ENCODE peak calls at places on chromosomes 1 and 21, in five cellular contexts. A is keratinocyte, U is lower leg skin, M is B cell, B is NB4. C is an unnamed sample.

GRCh38 chr1:211035821-211036380 is 98.0 kb downstream of the KCNH1 start:
- DNase-seq in A (no peak), U (no peak), M (no peak), B (no peak), C (no peak)

GRCh38 chr1:2866415-2867086 is 65.1 kb upstream of the TTC34 start:
- DNase-seq in A (no peak), U (no peak), M (no peak), B (no peak), C (no peak)

GRCh38 chr1:218741852-218742251 is 396.7 kb downstream of the TGFB2 start:
- DNase-seq in A (no peak), U (no peak), M (no peak), B (no peak), C (no peak)

GRCh38 chr1:206477581-206478380 is 7.5 kb downstream of the IKBKE start:
- DNase-seq in A (no peak), U (no peak), M (no peak), B (no peak), C (no peak)

GRCh38 chr1:159261726-159262494 is 40.2 kb upstream of the FCER1A start:
- DNase-seq in A (peak; percentile 17), U (no peak), M (no peak), B (no peak), C (no peak)

GRCh38 chr1:223260712-223261111 is 103.3 kb downstream of the SUSD4 start:
- DNase-seq in A (no peak), U (no peak), M (no peak), B (no peak), C (no peak)

GRCh38 chr1:170074250-170075157 is at the start of gene KIFAP3:
- DNase-seq in A (peak; percentile 95), U (peak; percentile 96), M (peak; percentile 98), B (peak; percentile 98), C (peak; percentile 90)

GRCh38 chr1:47794530-47794929 is 202.7 kb downstream of the TRABD2B start:
- DNase-seq in A (no peak), U (no peak), M (no peak), B (no peak), C (no peak)

GRCh38 chr1:39352881-39353280 is 138.6 kb upstream of the BMP8A start:
- DNase-seq in A (no peak), U (no peak), M (no peak), B (no peak), C (no peak)

GRCh38 chr1:220189750-220190347 is 82.4 kb downstream of the RAB3GAP2 start:
- DNase-seq in A (no peak), U (no peak), M (peak; percentile 12), B (peak; percentile 41), C (peak; percentile 23)
- TF ChIP-seq CTCF in A (peak; percentile 25), U (no peak), M (peak; percentile 71), B (peak; percentile 23), C (peak; percentile 26)

DNA sequence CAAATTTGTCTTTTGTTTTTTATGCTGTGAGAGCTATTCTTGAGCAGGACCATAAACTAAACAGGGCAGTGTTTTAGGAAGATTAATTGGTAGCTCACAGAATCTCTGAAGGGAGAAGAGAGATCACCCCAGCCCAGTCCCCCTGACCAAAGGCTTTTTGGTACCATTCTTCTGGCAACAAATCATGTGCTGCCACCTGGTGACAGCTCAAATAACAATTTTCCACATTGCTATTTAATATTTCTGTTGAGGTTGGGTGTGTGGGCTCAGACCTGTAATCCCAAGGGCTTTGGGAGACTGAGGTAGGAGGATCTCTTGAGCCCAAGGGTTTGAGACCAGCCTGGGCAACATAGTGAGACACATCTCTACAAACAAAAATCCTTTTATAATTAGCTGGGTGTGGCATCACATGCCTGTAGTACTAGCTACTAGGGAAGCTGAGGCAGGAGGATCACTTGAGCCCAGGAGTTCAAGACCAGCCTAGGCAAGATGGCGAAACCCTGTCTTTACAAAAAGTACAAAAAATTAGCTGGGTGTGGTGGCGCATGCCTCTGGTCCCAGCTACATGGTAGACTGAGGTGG is 2.2 kb upstream of the TESK2 start:
- DNase-seq in A (no peak), U (peak; percentile 61), M (peak; percentile 75), B (peak; percentile 77), C (peak; percentile 61)
- TF ChIP-seq CTCF in A (peak; percentile 41), U (no peak), M (peak; percentile 83), B (peak; percentile 35), C (peak; percentile 34)

GRCh38 chr1:82019512-82019911 is 218.8 kb downstream of the ADGRL2 start:
- DNase-seq in A (no peak), U (no peak), M (no peak), B (no peak), C (no peak)

GRCh38 chr1:82013702-82014101 is 213.0 kb downstream of the ADGRL2 start:
- DNase-seq in A (no peak), U (no peak), M (no peak), B (no peak), C (no peak)

GRCh38 chr1:82018319-82018718 is 217.6 kb downstream of the ADGRL2 start:
- DNase-seq in A (no peak), U (no peak), M (no peak), B (no peak), C (no peak)

GRCh38 chr1:82015444-82015843 is 214.7 kb downstream of the ADGRL2 start:
- DNase-seq in A (no peak), U (no peak), M (no peak), B (no peak), C (no peak)
- TF ChIP-seq CTCF in A (no peak), U (no peak), M (no peak), B (no peak), C (no peak)

GRCh38 chr21:37546299-37546908 is 179.8 kb downstream of the DYRK1A start:
- DNase-seq in A (no peak), U (no peak), M (no peak), B (no peak), C (no peak)
- TF ChIP-seq CTCF in A (no peak), U (no peak), M (no peak), B (no peak), C (no peak)

DNA sequence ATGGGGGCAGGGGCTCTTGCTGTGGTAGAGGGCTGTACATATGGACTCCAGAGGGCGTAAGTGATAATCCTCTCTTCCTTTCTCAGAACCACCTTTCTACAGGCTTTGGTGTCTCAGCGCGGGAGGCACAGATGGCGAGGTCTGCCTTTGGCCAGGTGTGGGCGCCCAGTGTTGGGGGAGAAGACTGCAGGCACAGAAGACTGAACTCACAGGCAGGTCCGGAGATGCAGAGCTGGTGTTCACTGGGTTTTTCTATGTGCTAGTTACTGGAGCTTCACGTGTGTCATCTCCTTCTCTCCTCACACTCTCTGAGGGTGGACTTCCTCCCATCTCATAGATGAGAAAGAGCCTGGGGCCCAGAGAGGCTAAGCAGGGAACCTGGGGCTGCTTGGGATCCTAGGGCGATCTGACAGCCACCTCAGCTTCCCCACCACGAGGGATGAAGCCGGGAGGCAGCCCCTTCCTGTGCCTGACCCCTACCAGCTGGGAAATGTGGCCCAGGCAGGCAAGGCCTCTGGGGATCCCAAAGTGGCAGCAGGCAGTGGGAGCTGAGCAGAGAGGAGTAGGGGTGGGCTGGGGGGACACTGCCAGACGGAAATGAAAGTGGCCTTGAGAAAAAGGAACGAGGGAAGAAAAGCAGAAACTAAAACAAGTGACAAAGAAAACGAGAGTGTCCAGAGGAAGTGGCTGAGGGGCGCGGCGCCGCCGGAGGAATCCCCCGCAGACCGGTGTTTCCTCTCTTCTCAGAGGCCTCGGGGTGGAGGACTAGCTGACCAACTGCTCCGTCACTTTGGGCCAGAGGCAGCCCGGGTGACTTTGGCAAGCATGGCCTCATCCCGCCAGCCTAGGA is 191.6 kb downstream of the HIVEP3 start:
- DNase-seq in A (no peak), U (peak; percentile 62), M (peak; percentile 82), B (peak; percentile 90), C (peak; percentile 78)
- TF ChIP-seq CTCF in A (no peak), U (no peak), M (peak; percentile 53), B (peak; percentile 16), C (peak; percentile 7)

GRCh38 chr1:45834689-45835088 is 31.3 kb downstream of the MAST2 start:
- DNase-seq in A (no peak), U (no peak), M (no peak), B (no peak), C (no peak)
- TF ChIP-seq CTCF in A (no peak), U (no peak), M (no peak), B (no peak), C (no peak)

DNA sequence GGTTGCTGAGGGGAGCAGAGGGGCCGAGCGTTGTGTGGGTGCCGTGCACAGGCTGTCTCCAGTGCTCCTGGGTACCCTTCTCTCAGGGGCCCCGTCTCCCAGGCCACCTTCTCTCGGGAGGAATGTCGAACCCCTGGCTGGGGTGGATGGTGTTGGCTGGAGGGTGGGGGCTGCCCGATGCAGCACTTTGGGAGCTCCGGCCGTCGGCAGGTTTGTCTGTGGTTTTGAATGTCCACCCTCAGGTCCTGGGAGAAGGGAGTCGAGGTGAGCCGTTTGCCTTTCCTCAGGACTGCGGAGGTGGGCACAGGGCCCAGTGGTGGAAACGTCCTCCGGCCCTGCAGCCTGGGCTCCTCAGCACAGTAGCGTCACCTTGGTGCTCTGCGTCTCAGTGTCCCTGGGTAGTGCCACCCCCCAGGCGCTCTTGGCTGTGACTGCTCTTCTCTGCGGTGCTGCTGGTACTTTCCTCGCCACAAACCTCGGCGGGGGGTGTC is 14.5 kb downstream of the SLX9 start:
- DNase-seq in A (no peak), U (no peak), M (no peak), B (no peak), C (no peak)
- TF ChIP-seq CTCF in A (no peak), U (no peak), M (no peak), B (no peak), C (no peak)

GRCh38 chr1:26861889-26862371 is 1.0 kb upstream of the SFN start:
- DNase-seq in A (no peak), U (no peak), M (no peak), B (no peak), C (no peak)

GRCh38 chr1:26863677-26864060 is 720 bp downstream of the SFN start:
- DNase-seq in A (no peak), U (no peak), M (no peak), B (no peak), C (no peak)

GRCh38 chr1:26862781-26863676 is at the start of gene SFN:
- DNase-seq in A (peak; percentile 99), U (peak; percentile 76), M (peak; percentile 42), B (peak; percentile 36), C (peak; percentile 57)

GRCh38 chr1:26861286-26861701 is 1.7 kb upstream of the SFN start:
- DNase-seq in A (no peak), U (no peak), M (no peak), B (peak; percentile 20), C (no peak)

GRCh38 chr1:26864610-26865480 is 1.9 kb downstream of the SFN start:
- DNase-seq in A (no peak), U (peak; percentile 96), M (peak; percentile 97), B (peak; percentile 98), C (peak; percentile 97)
- TF ChIP-seq CTCF in A (peak; percentile 3), U (no peak), M (no peak), B (no peak), C (no peak)

GRCh38 chr1:231062500-231063270 is 22.6 kb upstream of the FAM89A start:
- DNase-seq in A (no peak), U (no peak), M (no peak), B (no peak), C (no peak)
- TF ChIP-seq CTCF in A (no peak), U (no peak), M (no peak), B (no peak), C (no peak)

DNA sequence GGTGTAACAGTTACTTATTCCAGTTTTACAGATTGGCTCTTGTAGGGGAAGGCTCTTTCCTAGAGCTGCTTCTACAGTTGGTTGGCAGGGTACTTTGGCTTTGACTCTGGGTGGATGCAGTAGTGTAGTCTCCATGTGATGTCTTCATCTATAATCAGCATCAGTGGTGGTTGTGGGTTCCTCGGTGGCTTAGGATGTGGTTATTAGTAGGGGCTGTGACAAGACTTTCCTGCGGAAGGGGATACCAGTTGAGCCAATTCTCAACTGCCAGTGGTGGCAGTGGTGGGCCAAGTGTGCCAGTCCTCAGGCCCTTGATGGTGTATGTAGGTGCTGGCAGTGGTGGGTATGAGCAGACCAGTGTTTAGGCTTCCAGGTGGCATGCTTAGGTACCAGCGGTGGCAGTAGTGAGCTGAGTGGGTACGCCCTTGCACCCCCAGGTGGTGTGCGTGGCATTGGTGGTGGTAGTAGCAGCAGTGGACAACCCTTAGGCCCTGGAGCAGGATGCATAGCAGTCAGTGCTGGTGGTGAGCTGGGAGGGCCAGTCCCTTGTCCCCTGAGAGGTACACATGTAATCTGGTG is 27.2 kb upstream of the KLF18 start:
- DNase-seq in A (no peak), U (no peak), M (no peak), B (peak; percentile 6), C (no peak)
- TF ChIP-seq CTCF in A (no peak), U (no peak), M (no peak), B (no peak), C (no peak)